ENCODE peak calls at places on chromosomes 1 and 21, in ten cellular contexts. K, J, U, G, E, W, N, F, B and Z are unnamed samples.

GRCh38 chr21:16983425-16983824 is 529.4 kb upstream of the CXADR start:
- DNase-seq in F (no peak), U (no peak), K (no peak), W (no peak), B (no peak), J (no peak), E (no peak), G (no peak), N (no peak), Z (no peak)

GRCh38 chr1:174800221-174800791 is 199.4 kb upstream of the CACYBP start:
- DNase-seq in F (no peak), K (peak), N (no peak), E (no peak), G (peak), U (peak), B (no peak), W (no peak), J (no peak), Z (no peak)

GRCh38 chr1:160375788-160376524 is 9.1 kb downstream of the NHLH1 start:
- DNase-seq in G (peak), N (no peak), B (no peak), J (peak), W (no peak), F (no peak), K (no peak), U (peak), E (peak), Z (no peak)

GRCh38 chr1:64917328-64917861 is 49.0 kb downstream of the JAK1 start:
- DNase-seq in N (peak), B (no peak), U (no peak), W (no peak), E (peak), G (no peak), K (no peak), F (peak), J (peak), Z (peak)

GRCh38 chr21:17479606-17480005 is 33.2 kb upstream of the CXADR start:
- DNase-seq in B (no peak), J (no peak), W (no peak), K (no peak), F (no peak), N (no peak), U (no peak), E (no peak), G (no peak), Z (no peak)

GRCh38 chr1:115099693-115100050 is 10.4 kb upstream of the TSPAN2 start:
- DNase-seq in W (no peak), F (peak), E (peak), G (peak), U (no peak), K (no peak), N (no peak), J (peak), B (no peak), Z (no peak)

GRCh38 chr1:171081220-171081993 is 9.3 kb upstream of the FMO3 start:
- DNase-seq in K (no peak), W (no peak), E (peak), G (no peak), N (peak), B (no peak), F (peak), J (no peak), U (no peak), Z (no peak)

GRCh38 chr1:161388639-161389038 is 21.0 kb upstream of the CFAP126 start:
- DNase-seq in B (no peak), K (no peak), F (no peak), W (no peak), J (no peak), U (no peak), G (no peak), E (no peak), N (no peak), Z (no peak)

GRCh38 chr1:235160395-235160964 is 570 bp downstream of the RBM34 start:
- DNase-seq in B (no peak), W (no peak), G (no peak), N (peak), J (peak), F (no peak), K (no peak), E (no peak), U (no peak), Z (no peak)

GRCh38 chr1:23035823-23036452 is 16.7 kb downstream of the KDM1A start:
- DNase-seq in G (no peak), U (no peak), N (no peak), B (no peak), W (no peak), E (no peak), J (no peak), F (no peak), K (no peak), Z (no peak)

GRCh38 chr21:38255718-38256117 is 1.1 kb upstream of the KCNJ15 start:
- DNase-seq in J (no peak), K (no peak), U (no peak), W (no peak), F (no peak), B (no peak), N (no peak), E (no peak), G (no peak), Z (no peak)

GRCh38 chr1:10841059-10841458 is 44.6 kb upstream of the CASZ1 start:
- DNase-seq in J (no peak), B (no peak), U (no peak), W (no peak), G (no peak), K (no peak), F (no peak), N (no peak), E (no peak), Z (no peak)

GRCh38 chr1:207025144-207025880 is 7.2 kb downstream of the C1orf116 start:
- DNase-seq in G (no peak), U (no peak), N (no peak), F (no peak), B (no peak), E (peak), K (no peak), J (peak), W (no peak), Z (peak)

GRCh38 chr1:172670791-172671190 is 11.9 kb downstream of the FASLG start:
- DNase-seq in N (no peak), F (no peak), G (peak), K (no peak), U (no peak), J (no peak), B (no peak), W (no peak), E (no peak), Z (no peak)

GRCh38 chr1:173341307-173341706 is 134.2 kb upstream of the TNFSF4 start:
- DNase-seq in K (no peak), G (no peak), J (no peak), U (no peak), E (peak), W (no peak), B (no peak), F (no peak), N (no peak), Z (no peak)

GRCh38 chr1:188723332-188724020 is 1754.2 kb downstream of the BRINP3 start:
- DNase-seq in F (no peak), G (no peak), K (no peak), B (no peak), J (no peak), U (no peak), W (no peak), N (no peak), E (no peak), Z (no peak)